ENCODE peak calls at places on chromosomes 2 and 18, in seven cellular contexts. One of them, this sample, is unnamed.

GRCh38 chr2:23944527-23944926 is 4.3 kb downstream of the UBXN2A start:
- DNase-seq in neural progenitor cell: no peak
- DNase-seq in psoas muscle: no peak
- DNase-seq in HCT116: no peak
- DNase-seq in thyroid gland: no peak
- DNase-seq in choroid plexus epithelial cell: no peak
- DNase-seq in brain microvascular endothelial cell: no peak
- DNase-seq in this sample: no peak

GRCh38 chr2:21251216-21251971 is 127.6 kb downstream of the TDRD15 start:
- DNase-seq in choroid plexus epithelial cell: no peak
- DNase-seq in thyroid gland: no peak
- DNase-seq in brain microvascular endothelial cell: no peak
- DNase-seq in psoas muscle: no peak
- DNase-seq in neural progenitor cell: no peak
- DNase-seq in HCT116: no peak
- DNase-seq in this sample: no peak

GRCh38 chr18:79588636-79589481 is 90.7 kb upstream of the CTDP1 start:
- DNase-seq in psoas muscle: peak
- DNase-seq in neural progenitor cell: peak
- DNase-seq in HCT116: no peak
- DNase-seq in thyroid gland: peak
- DNase-seq in brain microvascular endothelial cell: peak
- DNase-seq in choroid plexus epithelial cell: peak
- DNase-seq in this sample: peak

GRCh38 chr2:222869252-222869560 is 8.4 kb downstream of the ACSL3 start:
- DNase-seq in brain microvascular endothelial cell: no peak
- DNase-seq in HCT116: no peak
- DNase-seq in psoas muscle: no peak
- DNase-seq in choroid plexus epithelial cell: no peak
- DNase-seq in neural progenitor cell: no peak
- DNase-seq in thyroid gland: no peak
- DNase-seq in this sample: no peak

GRCh38 chr2:126914811-126915500 is 16.3 kb downstream of the TEX51 start:
- DNase-seq in choroid plexus epithelial cell: no peak
- DNase-seq in psoas muscle: no peak
- DNase-seq in HCT116: no peak
- DNase-seq in thyroid gland: no peak
- DNase-seq in brain microvascular endothelial cell: no peak
- DNase-seq in neural progenitor cell: no peak
- DNase-seq in this sample: no peak

GRCh38 chr2:35410431-35411061 is 945.0 kb upstream of the CRIM1 start:
- DNase-seq in HCT116: no peak
- DNase-seq in brain microvascular endothelial cell: peak
- DNase-seq in psoas muscle: peak
- DNase-seq in thyroid gland: peak
- DNase-seq in neural progenitor cell: peak
- DNase-seq in choroid plexus epithelial cell: peak
- DNase-seq in this sample: peak

GRCh38 chr18:61096231-61096630 is 237.0 kb upstream of the CDH20 start:
- DNase-seq in choroid plexus epithelial cell: no peak
- DNase-seq in HCT116: no peak
- DNase-seq in psoas muscle: no peak
- DNase-seq in neural progenitor cell: no peak
- DNase-seq in thyroid gland: no peak
- DNase-seq in brain microvascular endothelial cell: no peak
- DNase-seq in this sample: no peak

GRCh38 chr2:192087398-192087958 is 107.3 kb downstream of the TMEFF2 start:
- DNase-seq in brain microvascular endothelial cell: no peak
- DNase-seq in psoas muscle: no peak
- DNase-seq in neural progenitor cell: no peak
- DNase-seq in HCT116: no peak
- DNase-seq in thyroid gland: no peak
- DNase-seq in choroid plexus epithelial cell: no peak
- DNase-seq in this sample: peak

GRCh38 chr18:35390956-35391695 is 14.0 kb upstream of the ZNF396 start:
- DNase-seq in choroid plexus epithelial cell: no peak
- DNase-seq in HCT116: no peak
- DNase-seq in thyroid gland: no peak
- DNase-seq in brain microvascular endothelial cell: no peak
- DNase-seq in psoas muscle: no peak
- DNase-seq in neural progenitor cell: no peak
- DNase-seq in this sample: no peak

GRCh38 chr2:152200562-152201465 is 25.3 kb upstream of the STAM2 start:
- DNase-seq in thyroid gland: peak
- DNase-seq in brain microvascular endothelial cell: peak
- DNase-seq in choroid plexus epithelial cell: peak
- DNase-seq in neural progenitor cell: peak
- DNase-seq in psoas muscle: peak
- DNase-seq in HCT116: peak
- DNase-seq in this sample: peak

GRCh38 chr2:240300840-240301239 is 134.6 kb upstream of the GPC1 start:
- DNase-seq in neural progenitor cell: no peak
- DNase-seq in brain microvascular endothelial cell: no peak
- DNase-seq in HCT116: no peak
- DNase-seq in thyroid gland: no peak
- DNase-seq in choroid plexus epithelial cell: no peak
- DNase-seq in psoas muscle: no peak
- DNase-seq in this sample: no peak

GRCh38 chr2:148826791-148827190 is 48.2 kb upstream of the KIF5C start:
- DNase-seq in brain microvascular endothelial cell: no peak
- DNase-seq in neural progenitor cell: no peak
- DNase-seq in choroid plexus epithelial cell: no peak
- DNase-seq in thyroid gland: no peak
- DNase-seq in psoas muscle: no peak
- DNase-seq in HCT116: no peak
- DNase-seq in this sample: no peak

GRCh38 chr2:227861011-227861410 is 10.4 kb upstream of the DAW1 start:
- DNase-seq in psoas muscle: no peak
- DNase-seq in thyroid gland: no peak
- DNase-seq in brain microvascular endothelial cell: no peak
- DNase-seq in choroid plexus epithelial cell: no peak
- DNase-seq in neural progenitor cell: no peak
- DNase-seq in HCT116: no peak
- DNase-seq in this sample: peak

GRCh38 chr2:100935372-100935752 is 66.7 kb upstream of the RPL31 start:
- DNase-seq in choroid plexus epithelial cell: peak
- DNase-seq in HCT116: no peak
- DNase-seq in thyroid gland: no peak
- DNase-seq in brain microvascular endothelial cell: peak
- DNase-seq in psoas muscle: no peak
- DNase-seq in neural progenitor cell: no peak
- DNase-seq in this sample: peak

GRCh38 chr2:43798300-43798699 is 24.5 kb downstream of the DYNC2LI1 start:
- DNase-seq in HCT116: no peak
- DNase-seq in thyroid gland: no peak
- DNase-seq in psoas muscle: no peak
- DNase-seq in neural progenitor cell: no peak
- DNase-seq in brain microvascular endothelial cell: no peak
- DNase-seq in choroid plexus epithelial cell: peak
- DNase-seq in this sample: no peak

GRCh38 chr2:45962522-45962921 is 311.0 kb downstream of the PRKCE start:
- DNase-seq in brain microvascular endothelial cell: peak
- DNase-seq in choroid plexus epithelial cell: peak
- DNase-seq in HCT116: peak
- DNase-seq in psoas muscle: peak
- DNase-seq in neural progenitor cell: no peak
- DNase-seq in thyroid gland: peak
- DNase-seq in this sample: peak

GRCh38 chr2:206642075-206643025 is at the start of gene FAM237A:
- DNase-seq in choroid plexus epithelial cell: peak
- DNase-seq in psoas muscle: peak
- DNase-seq in neural progenitor cell: peak
- DNase-seq in thyroid gland: peak
- DNase-seq in brain microvascular endothelial cell: peak
- DNase-seq in HCT116: peak
- DNase-seq in this sample: peak

GRCh38 chr2:5799348-5799747 is 107.2 kb downstream of the SOX11 start:
- DNase-seq in brain microvascular endothelial cell: no peak
- DNase-seq in choroid plexus epithelial cell: no peak
- DNase-seq in thyroid gland: no peak
- DNase-seq in neural progenitor cell: no peak
- DNase-seq in HCT116: no peak
- DNase-seq in psoas muscle: no peak
- DNase-seq in this sample: no peak

GRCh38 chr2:195574305-195574704 is 82.7 kb upstream of the SLC39A10 start:
- DNase-seq in neural progenitor cell: no peak
- DNase-seq in choroid plexus epithelial cell: no peak
- DNase-seq in thyroid gland: no peak
- DNase-seq in psoas muscle: no peak
- DNase-seq in HCT116: no peak
- DNase-seq in brain microvascular endothelial cell: no peak
- DNase-seq in this sample: no peak

GRCh38 chr2:112577756-112578155 is 6.7 kb upstream of the CHCHD5 start:
- DNase-seq in psoas muscle: no peak
- DNase-seq in choroid plexus epithelial cell: peak
- DNase-seq in brain microvascular endothelial cell: peak
- DNase-seq in HCT116: no peak
- DNase-seq in thyroid gland: no peak
- DNase-seq in neural progenitor cell: peak
- DNase-seq in this sample: peak

GRCh38 chr2:119760876-119761275 is 1.2 kb downstream of the PTPN4 start:
- DNase-seq in neural progenitor cell: no peak
- DNase-seq in psoas muscle: no peak
- DNase-seq in HCT116: no peak
- DNase-seq in thyroid gland: no peak
- DNase-seq in brain microvascular endothelial cell: no peak
- DNase-seq in choroid plexus epithelial cell: peak
- DNase-seq in this sample: peak

GRCh38 chr2:186518945-186519344 is 32.9 kb downstream of the ZC3H15 start:
- DNase-seq in psoas muscle: no peak
- DNase-seq in neural progenitor cell: no peak
- DNase-seq in thyroid gland: no peak
- DNase-seq in choroid plexus epithelial cell: peak
- DNase-seq in HCT116: no peak
- DNase-seq in brain microvascular endothelial cell: peak
- DNase-seq in this sample: peak

DNA sequence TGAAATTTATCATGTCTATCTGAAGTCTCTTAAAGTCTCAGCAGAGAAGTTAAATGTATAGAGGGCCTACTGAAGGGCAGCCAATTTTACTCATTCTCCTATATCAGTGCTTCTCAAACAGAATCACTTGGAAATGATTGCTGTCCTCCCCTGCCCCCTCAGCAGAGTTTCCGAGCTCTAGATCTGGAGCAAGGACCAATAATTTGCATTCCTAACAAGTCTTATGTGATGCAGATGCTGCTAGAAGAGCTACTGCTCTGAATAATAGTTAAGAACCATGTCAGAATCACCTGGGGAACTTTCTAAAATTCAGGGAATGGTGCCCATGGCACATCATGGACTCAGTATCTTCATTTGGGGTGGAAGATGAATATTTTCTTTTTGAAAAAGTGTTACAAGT is 105.6 kb upstream of the EPHA4 start:
- DNase-seq in HCT116: no peak
- DNase-seq in neural progenitor cell: no peak
- DNase-seq in choroid plexus epithelial cell: no peak
- DNase-seq in brain microvascular endothelial cell: no peak
- DNase-seq in psoas muscle: no peak
- DNase-seq in thyroid gland: no peak
- DNase-seq in this sample: no peak
- H3K4me3 ChIP-seq in HCT116: no peak
- H3K4me3 ChIP-seq in neural progenitor cell: no peak
- H3K4me3 ChIP-seq in choroid plexus epithelial cell: no peak
- H3K4me3 ChIP-seq in brain microvascular endothelial cell: no peak
- H3K4me3 ChIP-seq in psoas muscle: no peak
- H3K4me3 ChIP-seq in thyroid gland: no peak
- H3K4me3 ChIP-seq in this sample: no peak

GRCh38 chr2:226799211-226799975 is at the start of gene IRS1:
- DNase-seq in brain microvascular endothelial cell: peak
- DNase-seq in neural progenitor cell: peak
- DNase-seq in choroid plexus epithelial cell: peak
- DNase-seq in thyroid gland: peak
- DNase-seq in psoas muscle: peak
- DNase-seq in HCT116: peak
- DNase-seq in this sample: peak

GRCh38 chr2:226798422-226799210 is 1.0 kb downstream of the IRS1 start:
- DNase-seq in psoas muscle: peak
- DNase-seq in thyroid gland: peak
- DNase-seq in brain microvascular endothelial cell: peak
- DNase-seq in neural progenitor cell: peak
- DNase-seq in choroid plexus epithelial cell: peak
- DNase-seq in HCT116: no peak
- DNase-seq in this sample: peak

GRCh38 chr2:226800941-226801784 is 1.5 kb upstream of the IRS1 start:
- DNase-seq in neural progenitor cell: peak
- DNase-seq in choroid plexus epithelial cell: peak
- DNase-seq in thyroid gland: peak
- DNase-seq in brain microvascular endothelial cell: peak
- DNase-seq in psoas muscle: peak
- DNase-seq in HCT116: no peak
- DNase-seq in this sample: peak

GRCh38 chr2:226797989-226798421 is 1.6 kb downstream of the IRS1 start:
- DNase-seq in thyroid gland: peak
- DNase-seq in neural progenitor cell: no peak
- DNase-seq in brain microvascular endothelial cell: no peak
- DNase-seq in HCT116: no peak
- DNase-seq in psoas muscle: no peak
- DNase-seq in choroid plexus epithelial cell: peak
- DNase-seq in this sample: no peak

GRCh38 chr2:226799976-226800940 is 638 bp upstream of the IRS1 start:
- DNase-seq in psoas muscle: no peak
- DNase-seq in thyroid gland: peak
- DNase-seq in neural progenitor cell: peak
- DNase-seq in brain microvascular endothelial cell: no peak
- DNase-seq in HCT116: no peak
- DNase-seq in choroid plexus epithelial cell: peak
- DNase-seq in this sample: peak
- TF ChIP-seq CTCF in psoas muscle: no peak
- TF ChIP-seq CTCF in thyroid gland: no peak
- TF ChIP-seq CTCF in neural progenitor cell: peak
- TF ChIP-seq CTCF in brain microvascular endothelial cell: no peak
- TF ChIP-seq CTCF in HCT116: peak
- TF ChIP-seq CTCF in choroid plexus epithelial cell: no peak
- TF ChIP-seq CTCF in this sample: no peak

GRCh38 chr2:13193900-13194299 is 477.2 kb downstream of the TRIB2 start:
- DNase-seq in thyroid gland: no peak
- DNase-seq in HCT116: no peak
- DNase-seq in brain microvascular endothelial cell: peak
- DNase-seq in neural progenitor cell: peak
- DNase-seq in choroid plexus epithelial cell: peak
- DNase-seq in psoas muscle: no peak
- DNase-seq in this sample: peak
- H3K4me3 ChIP-seq in thyroid gland: no peak
- H3K4me3 ChIP-seq in HCT116: no peak
- H3K4me3 ChIP-seq in brain microvascular endothelial cell: no peak
- H3K4me3 ChIP-seq in neural progenitor cell: no peak
- H3K4me3 ChIP-seq in choroid plexus epithelial cell: no peak
- H3K4me3 ChIP-seq in psoas muscle: no peak
- H3K4me3 ChIP-seq in this sample: no peak

DNA sequence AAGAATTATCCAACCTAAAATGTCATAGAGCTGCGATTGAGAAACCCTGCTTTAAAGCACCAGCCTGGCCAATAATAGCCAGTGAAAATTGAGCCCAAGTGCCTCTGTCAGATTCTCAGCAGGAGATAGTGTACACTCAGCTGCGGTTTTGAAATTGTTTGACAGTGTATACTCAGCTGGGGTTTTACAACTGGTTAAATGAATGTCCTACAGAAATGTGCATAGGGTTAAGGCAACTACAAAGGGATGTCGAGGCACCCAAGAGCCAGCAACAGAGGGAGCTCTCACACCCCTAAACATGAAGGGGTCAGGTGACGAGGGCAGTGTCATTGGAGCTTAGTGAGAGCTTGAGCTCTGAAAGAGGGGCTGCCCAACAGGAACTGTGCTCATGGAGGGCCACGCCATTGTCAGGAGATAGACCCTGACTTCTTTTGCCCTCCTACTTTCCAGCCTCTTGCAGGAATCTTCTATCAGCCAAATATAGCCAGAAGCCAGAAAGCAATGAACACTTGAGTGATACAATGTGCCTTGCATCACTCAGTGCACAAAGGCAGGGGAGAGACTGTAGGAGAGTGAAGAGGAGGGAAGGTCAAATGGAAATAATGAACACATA is 15.1 kb downstream of the ACTG2 start:
- DNase-seq in thyroid gland: peak
- DNase-seq in brain microvascular endothelial cell: peak
- DNase-seq in neural progenitor cell: peak
- DNase-seq in choroid plexus epithelial cell: peak
- DNase-seq in psoas muscle: no peak
- DNase-seq in HCT116: no peak
- DNase-seq in this sample: peak
- TF ChIP-seq CTCF in thyroid gland: no peak
- TF ChIP-seq CTCF in brain microvascular endothelial cell: peak
- TF ChIP-seq CTCF in neural progenitor cell: peak
- TF ChIP-seq CTCF in choroid plexus epithelial cell: peak
- TF ChIP-seq CTCF in psoas muscle: peak
- TF ChIP-seq CTCF in HCT116: peak
- TF ChIP-seq CTCF in this sample: peak

This sample was measured in astrocyte of the spinal cord.